ENCODE peak calls at places on chromosome 10, in four cellular contexts. N, K, T and J are unnamed samples.

GRCh38 chr10:7948601-7949000 is 105.9 kb upstream of the GATA3 start:
- DNase-seq in N (no peak), K (no peak), T (no peak), J (no peak)

GRCh38 chr10:129514568-129515451 is 47.8 kb downstream of the MGMT start:
- DNase-seq in N (no peak), K (no peak), T (no peak), J (no peak)

GRCh38 chr10:70679498-70679897 is 7.2 kb downstream of the ADAMTS14 start:
- DNase-seq in N (peak; percentile 58), K (no peak), T (no peak), J (no peak)

GRCh38 chr10:44733743-44734488 is 177.2 kb upstream of the TMEM72 start:
- DNase-seq in N (no peak), K (peak; percentile 43), T (no peak), J (no peak)

GRCh38 chr10:128864554-128865300 is 602.3 kb upstream of the MGMT start:
- DNase-seq in N (no peak), K (no peak), T (no peak), J (peak; percentile 49)

GRCh38 chr10:71349401-71349800 is 30.3 kb downstream of the SLC29A3 start:
- DNase-seq in N (no peak), K (no peak), T (no peak), J (no peak)

GRCh38 chr10:27865221-27865635 is 119.6 kb upstream of the MKX start:
- DNase-seq in N (no peak), K (no peak), T (no peak), J (no peak)

GRCh38 chr10:63003816-63004453 is 129.2 kb upstream of the NRBF2 start:
- DNase-seq in N (no peak), K (peak; percentile 35), T (no peak), J (no peak)

GRCh38 chr10:77597560-77597959 is 40.0 kb downstream of the KCNMA1 start:
- DNase-seq in N (no peak), K (no peak), T (no peak), J (no peak)

GRCh38 chr10:29858352-29859267 is 200.8 kb downstream of the JCAD start:
- DNase-seq in N (peak; percentile 65), K (peak; percentile 72), T (peak; percentile 73), J (peak; percentile 70)

GRCh38 chr10:79385392-79385795 is 38.1 kb downstream of the PPIF start:
- DNase-seq in N (peak; percentile 9), K (no peak), T (peak; percentile 44), J (no peak)

GRCh38 chr10:50426485-50426884 is 175.2 kb upstream of the ASAH2 start:
- DNase-seq in N (no peak), K (no peak), T (no peak), J (no peak)

GRCh38 chr10:23417254-23417653 is 21.6 kb upstream of the OTUD1 start:
- DNase-seq in N (no peak), K (peak; percentile 74), T (no peak), J (no peak)

DNA sequence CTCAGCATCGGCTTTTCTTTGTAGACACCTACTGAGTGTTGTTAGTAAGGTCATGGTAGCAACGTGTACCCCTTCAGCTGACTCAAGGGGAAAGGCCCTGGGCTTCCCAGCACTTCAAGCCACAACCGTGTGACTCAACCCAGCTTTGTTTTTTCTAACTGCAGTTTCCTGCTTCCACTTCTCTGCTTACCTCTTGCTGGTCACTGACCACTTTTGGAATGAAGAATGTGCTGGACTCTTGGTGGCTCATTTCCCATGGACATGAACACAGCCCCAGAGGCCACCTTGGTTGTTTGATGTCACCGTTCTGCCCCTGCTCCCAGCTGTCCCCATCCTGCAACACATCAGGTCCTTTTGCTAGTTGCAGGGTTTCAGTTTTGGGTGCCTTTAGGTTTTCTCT is 69.5 kb upstream of the ZNF438 start:
- DNase-seq in N (no peak), K (no peak), T (no peak), J (no peak)
- H3K4me3 ChIP-seq in N (no peak overlapping the region), K (no peak overlapping the region), T (no peak overlapping the region), J (no peak overlapping the region)

GRCh38 chr10:107163904-107164861 is at the start of gene SORCS1:
- DNase-seq in N (peak; percentile 34), K (peak; percentile 76), T (peak; percentile 54), J (no peak)

GRCh38 chr10:107168739-107169138 is 4.2 kb upstream of the SORCS1 start:
- DNase-seq in N (no peak), K (no peak), T (no peak), J (no peak)

GRCh38 chr10:107165007-107165406 is 501 bp upstream of the SORCS1 start:
- DNase-seq in N (no peak), K (peak; percentile 46), T (no peak), J (no peak)

GRCh38 chr10:107163086-107163880 is 1.2 kb downstream of the SORCS1 start:
- DNase-seq in N (no peak), K (peak; percentile 34), T (no peak), J (no peak)

GRCh38 chr10:107166378-107166777 is 1.9 kb upstream of the SORCS1 start:
- DNase-seq in N (no peak), K (peak; percentile 48), T (no peak), J (no peak)
- TF ChIP-seq CTCF in N (no peak), K (peak; percentile 33), T (no peak), J (no peak)

DNA sequence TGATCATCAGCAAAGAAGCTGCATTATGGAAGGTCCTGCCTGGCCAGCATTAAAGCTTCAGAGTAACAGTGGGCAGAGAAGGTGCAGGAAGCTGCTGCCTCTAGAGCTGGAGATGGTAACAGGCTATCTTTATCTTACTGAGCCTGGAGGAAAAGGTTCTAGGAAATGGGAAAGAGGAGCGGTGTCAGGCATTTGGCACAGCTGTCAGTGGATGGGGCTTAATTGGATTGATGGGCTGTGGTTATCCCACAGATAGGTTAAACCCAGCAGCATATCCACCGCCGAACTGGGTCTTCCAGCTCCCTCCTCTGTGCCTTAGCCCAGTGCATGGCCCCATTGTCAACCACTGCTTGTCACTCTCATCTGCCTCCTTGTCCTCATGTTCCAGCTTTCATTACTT is 127.6 kb downstream of the CCNY start:
- DNase-seq in N (no peak), K (no peak), T (no peak), J (no peak)
- H3K4me3 ChIP-seq in N (no peak overlapping the region), K (peak overlapping the region; percentile 34), T (no peak overlapping the region), J (no peak overlapping the region)

DNA sequence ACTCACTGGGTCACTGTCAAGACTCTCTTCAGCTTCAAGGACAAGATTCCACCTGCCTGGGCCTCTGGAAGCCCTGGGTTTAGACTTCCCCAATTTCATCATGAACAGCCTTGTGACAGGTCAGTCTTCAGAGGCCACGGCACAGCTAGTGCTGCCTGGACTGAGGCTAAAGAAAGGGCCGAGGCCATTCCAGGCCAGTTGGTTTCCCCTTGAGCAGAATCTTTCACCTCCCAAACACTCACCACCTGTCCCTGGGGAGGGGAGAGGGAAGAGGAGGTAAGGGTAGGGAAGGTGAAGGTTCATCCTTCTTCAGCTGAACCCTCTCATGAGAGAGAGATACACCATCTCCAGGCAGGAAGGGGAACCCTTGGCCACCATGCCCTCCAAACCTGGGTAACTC is 24.3 kb downstream of the HSPA12A start:
- DNase-seq in N (no peak), K (no peak), T (no peak), J (no peak)
- TF ChIP-seq CTCF in N (no peak), K (no peak), T (no peak), J (no peak)

DNA sequence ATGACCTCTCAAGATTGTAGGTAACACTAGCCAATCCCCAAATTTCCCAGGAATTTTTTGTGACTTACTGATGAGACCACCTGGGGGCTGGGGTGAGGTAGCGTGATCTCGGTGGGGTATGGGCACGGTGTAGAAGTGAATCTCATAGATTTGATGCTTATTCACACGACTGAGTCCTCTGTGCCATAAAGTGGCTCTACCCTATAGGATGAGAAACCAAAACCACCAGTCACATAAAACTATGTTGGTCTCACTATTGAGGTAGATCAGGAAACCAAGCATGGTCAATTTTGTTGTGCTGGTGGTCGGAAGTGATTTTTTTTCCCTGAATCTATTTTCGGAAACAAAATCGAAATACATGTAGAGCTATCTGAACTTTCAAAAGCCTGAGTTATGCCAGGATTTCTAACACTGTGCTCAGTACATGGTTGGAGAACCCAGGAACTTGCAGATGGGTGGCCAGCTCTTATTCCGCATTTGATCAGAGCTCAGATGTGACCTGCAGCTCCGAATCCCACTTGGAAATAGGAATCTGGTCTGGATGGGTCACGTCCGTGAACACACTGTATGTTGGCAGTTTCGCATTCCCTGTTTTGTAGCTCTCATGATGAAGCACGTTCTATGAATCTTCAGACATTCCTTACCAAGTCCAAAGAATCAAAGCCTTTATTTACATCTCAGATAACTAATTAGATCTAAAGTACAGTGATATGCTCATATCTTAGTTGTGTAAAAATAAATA is 261.5 kb downstream of the KLF6 start:
- DNase-seq in N (no peak), K (no peak), T (no peak), J (no peak)
- H3K4me3 ChIP-seq in N (no peak overlapping the region), K (no peak overlapping the region), T (no peak overlapping the region), J (no peak overlapping the region)

GRCh38 chr10:86580549-86580886 is 58.9 kb upstream of the WAPL start:
- DNase-seq in N (no peak), K (no peak), T (no peak), J (no peak)

GRCh38 chr10:86585037-86585725 is 63.6 kb upstream of the WAPL start:
- DNase-seq in N (peak; percentile 60), K (peak; percentile 88), T (peak; percentile 79), J (peak; percentile 83)

GRCh38 chr10:86586516-86586915 is 64.9 kb upstream of the WAPL start:
- DNase-seq in N (no peak), K (no peak), T (no peak), J (no peak)

GRCh38 chr10:86585726-86586048 is 64.1 kb upstream of the WAPL start:
- DNase-seq in N (no peak), K (no peak), T (no peak), J (no peak)

GRCh38 chr10:86583983-86584382 is 62.4 kb upstream of the WAPL start:
- DNase-seq in N (no peak), K (peak; percentile 72), T (no peak), J (no peak)
- TF ChIP-seq CTCF in N (no peak), K (peak; percentile 69), T (no peak), J (no peak)

GRCh38 chr10:13270877-13271551 is 28.9 kb downstream of the PHYH start:
- DNase-seq in N (no peak), K (no peak), T (no peak), J (no peak)

GRCh38 chr10:13268310-13268709 is 31.6 kb downstream of the PHYH start:
- DNase-seq in N (no peak), K (no peak), T (no peak), J (no peak)

GRCh38 chr10:13268841-13269240 is 31.0 kb downstream of the PHYH start:
- DNase-seq in N (no peak), K (peak; percentile 27), T (no peak), J (no peak)

GRCh38 chr10:13272164-13272571 is 27.7 kb downstream of the PHYH start:
- DNase-seq in N (peak; percentile 57), K (peak; percentile 48), T (peak; percentile 68), J (peak; percentile 77)

DNA sequence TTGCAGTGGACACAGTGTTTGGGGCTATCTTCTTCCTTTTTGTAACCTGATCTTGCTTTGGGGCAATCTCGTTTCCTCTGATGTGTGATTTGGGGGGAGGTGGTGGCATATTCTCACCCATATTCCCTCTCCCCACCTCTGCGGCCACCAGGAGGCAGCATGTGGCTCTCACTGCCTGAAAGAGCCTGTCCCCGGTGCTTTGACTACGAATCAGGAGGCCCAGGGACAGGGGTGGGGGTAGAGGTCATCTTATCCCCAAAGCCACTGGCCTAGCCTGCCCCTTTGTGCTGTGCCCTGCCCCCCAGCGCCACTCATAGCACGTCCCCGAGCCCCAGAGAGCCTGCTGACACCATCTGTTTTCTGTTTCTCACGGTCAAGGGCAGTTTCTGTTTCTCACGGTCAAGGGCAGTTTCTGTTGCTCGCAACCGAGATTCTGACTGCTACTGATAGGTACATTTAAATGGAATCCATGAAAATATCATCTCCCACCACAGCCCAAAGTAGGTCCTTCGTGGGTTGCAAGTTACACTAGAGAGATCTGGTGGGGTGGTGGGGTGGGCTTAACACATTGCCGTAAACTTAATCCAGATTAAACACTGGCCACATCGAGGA is 28.2 kb downstream of the PHYH start:
- DNase-seq in N (peak; percentile 22), K (peak; percentile 91), T (peak; percentile 63), J (peak; percentile 74)
- H3K4me3 ChIP-seq in N (no peak overlapping the region), K (no peak overlapping the region), T (no peak overlapping the region), J (peak overlapping the region; percentile 2)